ENCODE peak calls at places on chromosome 4, in four cellular contexts. One of them, this sample, is unnamed.

GRCh38 chr4:169248645-169249044 is 22.1 kb downstream of the SH3RF1 start:
- DNase-seq in GM13976: no peak
- DNase-seq in WTC11: no peak
- DNase-seq in esophagus squamous epithelium: no peak
- DNase-seq in this sample: no peak

GRCh38 chr4:55347610-55348228 is 1.7 kb downstream of the SRD5A3 start:
- DNase-seq in WTC11: no peak
- DNase-seq in GM13976: no peak
- DNase-seq in esophagus squamous epithelium: no peak
- DNase-seq in this sample: no peak

GRCh38 chr4:154254999-154255398 is 236.6 kb downstream of the DCHS2 start:
- DNase-seq in esophagus squamous epithelium: no peak
- DNase-seq in WTC11: no peak
- DNase-seq in GM13976: no peak
- DNase-seq in this sample: no peak

GRCh38 chr4:27005512-27006246 is 145.0 kb downstream of the STIM2 start:
- DNase-seq in WTC11: no peak
- DNase-seq in GM13976: no peak
- DNase-seq in esophagus squamous epithelium: no peak
- DNase-seq in this sample: no peak

GRCh38 chr4:173243321-173243720 is 74.7 kb downstream of the GALNT7 start:
- DNase-seq in GM13976: no peak
- DNase-seq in WTC11: no peak
- DNase-seq in esophagus squamous epithelium: no peak
- DNase-seq in this sample: no peak

GRCh38 chr4:74218201-74218600 is 60.3 kb downstream of the MTHFD2L start:
- DNase-seq in GM13976: no peak
- DNase-seq in esophagus squamous epithelium: no peak
- DNase-seq in WTC11: no peak
- DNase-seq in this sample: no peak

GRCh38 chr4:6714954-6715353 is 1.0 kb upstream of the BLOC1S4 start:
- DNase-seq in GM13976: no peak
- DNase-seq in WTC11: no peak
- DNase-seq in esophagus squamous epithelium: no peak
- DNase-seq in this sample: no peak

GRCh38 chr4:25172964-25173917 is 13.0 kb upstream of the SEPSECS start:
- DNase-seq in WTC11: no peak
- DNase-seq in GM13976: peak
- DNase-seq in esophagus squamous epithelium: no peak
- DNase-seq in this sample: no peak

GRCh38 chr4:72055566-72055965 is 23.8 kb downstream of the NPFFR2 start:
- DNase-seq in WTC11: no peak
- DNase-seq in esophagus squamous epithelium: no peak
- DNase-seq in GM13976: no peak
- DNase-seq in this sample: no peak

GRCh38 chr4:26319467-26320158 is 1.2 kb upstream of the RBPJ start:
- DNase-seq in GM13976: peak
- DNase-seq in WTC11: peak
- DNase-seq in esophagus squamous epithelium: peak
- DNase-seq in this sample: peak

GRCh38 chr4:170242471-170242870 is 152.7 kb upstream of the AADAT start:
- DNase-seq in WTC11: no peak
- DNase-seq in esophagus squamous epithelium: no peak
- DNase-seq in GM13976: no peak
- DNase-seq in this sample: no peak

GRCh38 chr4:72468904-72469502 is 100.0 kb downstream of the ADAMTS3 start:
- DNase-seq in esophagus squamous epithelium: no peak
- DNase-seq in WTC11: no peak
- DNase-seq in GM13976: no peak
- DNase-seq in this sample: no peak

GRCh38 chr4:102627831-102628523 is 126.8 kb downstream of the NFKB1 start:
- DNase-seq in esophagus squamous epithelium: no peak
- DNase-seq in WTC11: no peak
- DNase-seq in GM13976: peak
- DNase-seq in this sample: no peak

GRCh38 chr4:68175562-68176155 is 46.0 kb upstream of the TMPRSS11F start:
- DNase-seq in esophagus squamous epithelium: no peak
- DNase-seq in WTC11: no peak
- DNase-seq in GM13976: peak
- DNase-seq in this sample: peak

GRCh38 chr4:98546910-98547544 is 111.4 kb downstream of the TSPAN5 start:
- DNase-seq in GM13976: no peak
- DNase-seq in WTC11: peak
- DNase-seq in esophagus squamous epithelium: no peak
- DNase-seq in this sample: peak

GRCh38 chr4:156889616-156890594 is 81.7 kb downstream of the PDGFC start:
- DNase-seq in esophagus squamous epithelium: no peak
- DNase-seq in GM13976: no peak
- DNase-seq in WTC11: no peak
- DNase-seq in this sample: no peak

GRCh38 chr4:163167333-163167626 is 590 bp upstream of the NAF1 start:
- DNase-seq in WTC11: no peak
- DNase-seq in GM13976: no peak
- DNase-seq in esophagus squamous epithelium: no peak
- DNase-seq in this sample: no peak

GRCh38 chr4:119946359-119946758 is 120.3 kb downstream of the MAD2L1 start:
- DNase-seq in esophagus squamous epithelium: no peak
- DNase-seq in WTC11: no peak
- DNase-seq in GM13976: no peak
- DNase-seq in this sample: no peak

GRCh38 chr4:32462944-32463343 is 1742.8 kb downstream of the PCDH7 start:
- DNase-seq in WTC11: peak
- DNase-seq in esophagus squamous epithelium: no peak
- DNase-seq in GM13976: no peak
- DNase-seq in this sample: peak
- TF ChIP-seq CTCF in WTC11: peak
- TF ChIP-seq CTCF in esophagus squamous epithelium: no peak
- TF ChIP-seq CTCF in GM13976: no peak
- TF ChIP-seq CTCF in this sample: peak

GRCh38 chr4:93203708-93204107 is 624.8 kb upstream of the ATOH1 start:
- DNase-seq in GM13976: no peak
- DNase-seq in WTC11: no peak
- DNase-seq in esophagus squamous epithelium: no peak
- DNase-seq in this sample: no peak

GRCh38 chr4:93201471-93201870 is 627.1 kb upstream of the ATOH1 start:
- DNase-seq in GM13976: no peak
- DNase-seq in esophagus squamous epithelium: no peak
- DNase-seq in WTC11: no peak
- DNase-seq in this sample: no peak

DNA sequence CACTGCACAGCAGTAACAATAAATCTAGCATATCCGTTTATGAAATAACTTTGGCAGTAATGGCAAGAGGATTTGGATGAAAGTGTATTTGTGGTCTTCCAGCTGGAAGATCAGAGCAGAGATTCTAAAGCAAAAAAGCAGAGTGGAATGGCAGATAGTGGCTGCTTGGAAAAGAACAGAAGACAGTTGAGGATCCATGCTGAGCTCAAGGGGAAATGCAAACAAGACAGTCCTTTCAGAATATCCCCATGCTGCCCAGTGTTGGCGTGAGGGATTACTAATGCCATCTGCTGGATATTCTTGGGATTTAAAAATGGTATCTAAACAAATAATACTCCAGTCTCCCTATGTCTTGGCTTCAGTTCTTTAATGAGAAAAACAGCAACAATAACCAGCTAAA is 629.1 kb upstream of the ATOH1 start:
- DNase-seq in esophagus squamous epithelium: no peak
- DNase-seq in GM13976: peak
- DNase-seq in WTC11: peak
- DNase-seq in this sample: no peak
- TF ChIP-seq CTCF in esophagus squamous epithelium: peak
- TF ChIP-seq CTCF in GM13976: no peak
- TF ChIP-seq CTCF in WTC11: peak
- TF ChIP-seq CTCF in this sample: peak

DNA sequence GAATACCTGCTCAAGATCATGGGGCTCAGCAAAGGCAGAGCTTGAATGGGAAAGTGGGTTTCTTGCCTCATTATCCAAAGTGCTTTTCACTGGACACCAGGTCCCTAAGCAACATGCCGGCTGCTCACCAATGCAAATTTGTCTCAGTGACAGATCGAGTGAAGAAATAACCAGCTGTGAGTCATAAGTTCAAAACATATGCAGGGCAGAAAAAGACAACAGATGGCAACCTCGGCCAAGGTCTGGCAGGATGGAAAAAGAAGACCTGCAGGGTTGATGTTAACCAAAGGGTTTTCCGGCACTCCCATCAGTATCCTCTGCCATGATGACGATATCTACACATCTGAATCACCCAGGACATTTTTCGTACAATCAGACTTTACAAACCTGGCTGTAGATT is 124.1 kb downstream of the AFAP1 start:
- DNase-seq in WTC11: no peak
- DNase-seq in GM13976: no peak
- DNase-seq in esophagus squamous epithelium: no peak
- DNase-seq in this sample: peak
- TF ChIP-seq CTCF in WTC11: no peak
- TF ChIP-seq CTCF in GM13976: no peak
- TF ChIP-seq CTCF in esophagus squamous epithelium: no peak
- TF ChIP-seq CTCF in this sample: no peak

DNA sequence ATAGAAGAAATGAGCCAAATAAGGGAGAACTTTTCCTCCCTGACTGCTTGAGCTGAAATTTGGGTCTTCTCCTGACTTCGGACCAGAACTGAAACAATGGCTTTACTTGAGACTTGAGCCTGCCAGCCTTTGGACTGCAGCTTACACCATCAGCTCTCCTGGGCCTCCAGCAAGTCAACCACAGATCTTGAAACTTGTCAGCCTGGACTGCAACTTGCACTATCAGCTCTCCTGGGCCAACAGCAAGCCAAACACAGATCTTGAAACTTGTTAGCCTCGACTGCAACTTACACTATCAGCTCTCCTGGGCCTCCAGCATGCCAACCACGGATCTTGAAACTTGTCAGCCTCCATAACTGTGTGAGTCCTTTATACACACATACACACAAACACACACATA is 425.9 kb upstream of the PCDH7 start:
- DNase-seq in WTC11: no peak
- DNase-seq in GM13976: no peak
- DNase-seq in esophagus squamous epithelium: no peak
- DNase-seq in this sample: no peak
- TF ChIP-seq CTCF in WTC11: no peak
- TF ChIP-seq CTCF in GM13976: no peak
- TF ChIP-seq CTCF in esophagus squamous epithelium: no peak
- TF ChIP-seq CTCF in this sample: no peak

GRCh38 chr4:1487761-1488160 is 81.5 kb upstream of the NKX1-1 start:
- DNase-seq in esophagus squamous epithelium: no peak
- DNase-seq in WTC11: peak
- DNase-seq in GM13976: no peak
- DNase-seq in this sample: no peak

GRCh38 chr4:1488831-1489638 is 82.8 kb upstream of the NKX1-1 start:
- DNase-seq in WTC11: peak
- DNase-seq in GM13976: no peak
- DNase-seq in esophagus squamous epithelium: no peak
- DNase-seq in this sample: peak

GRCh38 chr4:1489639-1489995 is 83.4 kb upstream of the NKX1-1 start:
- DNase-seq in WTC11: peak
- DNase-seq in GM13976: no peak
- DNase-seq in esophagus squamous epithelium: no peak
- DNase-seq in this sample: no peak

GRCh38 chr4:1487106-1487505 is 80.9 kb upstream of the NKX1-1 start:
- DNase-seq in WTC11: peak
- DNase-seq in GM13976: no peak
- DNase-seq in esophagus squamous epithelium: no peak
- DNase-seq in this sample: no peak

GRCh38 chr4:1488357-1488756 is 82.1 kb upstream of the NKX1-1 start:
- DNase-seq in WTC11: no peak
- DNase-seq in esophagus squamous epithelium: no peak
- DNase-seq in GM13976: no peak
- DNase-seq in this sample: no peak
- TF ChIP-seq CTCF in WTC11: no peak
- TF ChIP-seq CTCF in esophagus squamous epithelium: no peak
- TF ChIP-seq CTCF in GM13976: no peak
- TF ChIP-seq CTCF in this sample: no peak

GRCh38 chr4:96035727-96036126 is 195.8 kb downstream of the PDHA2 start:
- DNase-seq in esophagus squamous epithelium: no peak
- DNase-seq in GM13976: no peak
- DNase-seq in WTC11: no peak
- DNase-seq in this sample: no peak
- TF ChIP-seq CTCF in esophagus squamous epithelium: no peak
- TF ChIP-seq CTCF in GM13976: peak
- TF ChIP-seq CTCF in WTC11: peak
- TF ChIP-seq CTCF in this sample: peak

GRCh38 chr4:176656108-176656507 is 136.6 kb downstream of the VEGFC start:
- DNase-seq in WTC11: no peak
- DNase-seq in GM13976: no peak
- DNase-seq in esophagus squamous epithelium: no peak
- DNase-seq in this sample: no peak
- TF ChIP-seq CTCF in WTC11: no peak
- TF ChIP-seq CTCF in GM13976: no peak
- TF ChIP-seq CTCF in esophagus squamous epithelium: no peak
- TF ChIP-seq CTCF in this sample: no peak

GRCh38 chr4:39591290-39591689 is 47.4 kb downstream of the SMIM14 start:
- DNase-seq in esophagus squamous epithelium: no peak
- DNase-seq in WTC11: no peak
- DNase-seq in GM13976: no peak
- DNase-seq in this sample: no peak
- TF ChIP-seq CTCF in esophagus squamous epithelium: peak
- TF ChIP-seq CTCF in WTC11: no peak
- TF ChIP-seq CTCF in GM13976: peak
- TF ChIP-seq CTCF in this sample: no peak

GRCh38 chr4:13933163-13933562 is 305.6 kb upstream of the BOD1L1 start:
- DNase-seq in esophagus squamous epithelium: no peak
- DNase-seq in GM13976: no peak
- DNase-seq in WTC11: peak
- DNase-seq in this sample: no peak
- TF ChIP-seq CTCF in esophagus squamous epithelium: no peak
- TF ChIP-seq CTCF in GM13976: no peak
- TF ChIP-seq CTCF in WTC11: no peak
- TF ChIP-seq CTCF in this sample: no peak

GRCh38 chr4:76736434-76736833 is 161.5 kb downstream of the SOWAHB start:
- DNase-seq in WTC11: no peak
- DNase-seq in GM13976: no peak
- DNase-seq in esophagus squamous epithelium: no peak
- DNase-seq in this sample: no peak

GRCh38 chr4:76729991-76730390 is 168.0 kb downstream of the SOWAHB start:
- DNase-seq in GM13976: no peak
- DNase-seq in WTC11: no peak
- DNase-seq in esophagus squamous epithelium: no peak
- DNase-seq in this sample: no peak

GRCh38 chr4:76737180-76737579 is 160.8 kb downstream of the SOWAHB start:
- DNase-seq in GM13976: no peak
- DNase-seq in WTC11: no peak
- DNase-seq in esophagus squamous epithelium: no peak
- DNase-seq in this sample: no peak

GRCh38 chr4:76732246-76732645 is 165.7 kb downstream of the SOWAHB start:
- DNase-seq in esophagus squamous epithelium: no peak
- DNase-seq in GM13976: no peak
- DNase-seq in WTC11: no peak
- DNase-seq in this sample: no peak

DNA sequence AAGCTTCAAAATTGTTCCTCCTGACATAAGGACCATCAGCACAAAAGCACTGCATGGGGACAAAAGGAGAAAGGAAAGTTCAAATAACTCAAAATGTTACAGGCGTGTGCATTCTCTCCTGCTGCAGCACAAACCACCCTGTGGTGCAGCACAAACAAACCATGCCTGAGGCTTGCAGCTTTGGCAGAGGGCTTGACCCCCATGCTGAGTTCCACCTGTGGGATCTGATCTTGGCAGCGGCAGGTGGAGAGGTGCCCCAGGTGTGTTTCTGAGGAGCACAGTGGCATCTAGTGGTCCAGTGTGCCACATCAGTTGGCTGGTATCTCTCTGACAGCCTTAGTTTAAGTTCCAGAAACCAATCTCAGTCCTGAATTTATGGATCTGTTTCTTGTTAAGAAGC is 164.6 kb downstream of the SOWAHB start:
- DNase-seq in GM13976: no peak
- DNase-seq in esophagus squamous epithelium: no peak
- DNase-seq in WTC11: peak
- DNase-seq in this sample: no peak
- TF ChIP-seq CTCF in GM13976: peak
- TF ChIP-seq CTCF in esophagus squamous epithelium: peak
- TF ChIP-seq CTCF in WTC11: no peak
- TF ChIP-seq CTCF in this sample: no peak

This sample was measured in glutamatergic neuron.